ENCODE peak calls at places on chromosomes 6 and 20, in four cellular contexts. V is posterior cingulate gyrus; I is activated CD4-positive, CD25-positive, alpha-beta regulatory T cell; W is hypothalamus. D is an unnamed sample.

GRCh38 chr6:55694148-55694547 is 115.2 kb upstream of the HMGCLL1 start:
- DNase-seq in V (no peak), I (no peak), W (no peak), D (no peak)

GRCh38 chr20:37385176-37385575 is 39.2 kb downstream of the SRC start:
- DNase-seq in V (no peak), I (no peak), W (no peak), D (no peak)

GRCh38 chr6:167758309-167759023 is 68.2 kb upstream of the AFDN start:
- DNase-seq in V (no peak), I (no peak), W (no peak), D (no peak)

GRCh38 chr20:41175201-41175651 is 37.9 kb downstream of the PLCG1 start:
- DNase-seq in V (no peak), I (no peak), W (no peak), D (no peak)

GRCh38 chr20:23245553-23246128 is 105.0 kb upstream of the NXT1 start:
- DNase-seq in V (no peak), I (no peak), W (no peak), D (no peak)

GRCh38 chr6:166743415-166743814 is 116.4 kb upstream of the RPS6KA2 start:
- DNase-seq in V (no peak), I (no peak), W (no peak), D (no peak)

GRCh38 chr20:49685809-49686208 is 27.9 kb downstream of the B4GALT5 start:
- DNase-seq in V (no peak), I (no peak), W (no peak), D (no peak)

GRCh38 chr6:148144917-148145521 is 197.6 kb upstream of the SASH1 start:
- DNase-seq in V (peak), I (peak), W (no peak), D (peak)

GRCh38 chr6:165556116-165556843 is 106.8 kb downstream of the PDE10A start:
- DNase-seq in V (no peak), I (no peak), W (no peak), D (no peak)

GRCh38 chr6:45645302-45645701 is 267.6 kb upstream of the SUPT3H start:
- DNase-seq in V (no peak), I (no peak), W (no peak), D (no peak)

GRCh38 chr6:34810936-34811632 is 19.2 kb downstream of the BLTP3A start:
- DNase-seq in V (no peak), I (no peak), W (no peak), D (no peak)

GRCh38 chr6:6997282-6998193 is 110.2 kb upstream of the RREB1 start:
- DNase-seq in V (no peak), I (no peak), W (no peak), D (no peak)

GRCh38 chr6:87165169-87165568 is 9.8 kb downstream of the ZNF292 start:
- DNase-seq in V (no peak), I (no peak), W (no peak), D (no peak)

GRCh38 chr6:139519571-139520031 is 145.2 kb upstream of the CITED2 start:
- DNase-seq in V (no peak), I (no peak), W (no peak), D (no peak)

GRCh38 chr6:75429304-75429703 is 64.3 kb downstream of the FILIP1 start:
- DNase-seq in V (no peak), I (no peak), W (no peak), D (no peak)

GRCh38 chr6:9540126-9540525 is 874.7 kb downstream of the TFAP2A start:
- DNase-seq in V (no peak), I (no peak), W (no peak), D (no peak)

GRCh38 chr6:101818056-101818455 is 424.5 kb downstream of the GRIK2 start:
- DNase-seq in V (no peak), I (no peak), W (no peak), D (no peak)

GRCh38 chr6:64908104-64908503 is 798.9 kb downstream of the EYS start:
- DNase-seq in V (no peak), I (no peak), W (no peak), D (no peak)

GRCh38 chr6:111573118-111573883 is 32.4 kb downstream of the TRAF3IP2 start:
- DNase-seq in V (no peak), I (no peak), W (no peak), D (no peak)

GRCh38 chr6:143465546-143465945 is 14.9 kb downstream of the PEX3 start:
- DNase-seq in V (no peak), I (no peak), W (no peak), D (no peak)

GRCh38 chr20:53826597-53827291 is 233.1 kb upstream of the ZNF217 start:
- DNase-seq in V (no peak), I (no peak), W (no peak), D (no peak)

GRCh38 chr6:166474721-166475565 is 92.2 kb upstream of the MPC1 start:
- DNase-seq in V (no peak), I (no peak), W (no peak), D (no peak)

GRCh38 chr20:32006841-32007786 is 3.1 kb upstream of the CCM2L start:
- DNase-seq in V (no peak), I (no peak), W (no peak), D (peak)

GRCh38 chr20:49790077-49790798 is 22.4 kb upstream of the SLC9A8 start:
- DNase-seq in V (no peak), I (no peak), W (no peak), D (no peak)

GRCh38 chr6:47633141-47633540 is 65.2 kb upstream of the ADGRF4 start:
- DNase-seq in V (no peak), I (no peak), W (no peak), D (peak)

GRCh38 chr6:40710626-40711354 is 123.6 kb upstream of the LRFN2 start:
- DNase-seq in V (no peak), I (no peak), W (no peak), D (no peak)

GRCh38 chr6:1940381-1940780 is 305.0 kb downstream of the GMDS start:
- DNase-seq in V (no peak), I (no peak), W (no peak), D (no peak)

GRCh38 chr6:36665180-36665579 is 13.3 kb upstream of the CDKN1A start:
- DNase-seq in V (no peak), I (no peak), W (no peak), D (no peak)